ENCODE peak calls at places on chromosome 15, in five cellular contexts. One of them, this sample, is unnamed.

GRCh38 chr15:44999105-44999504 is 23.9 kb upstream of the SORD start:
- DNase-seq in mammary epithelial cell: no peak
- DNase-seq in HCT116: no peak
- DNase-seq in iPS DF 6.9: no peak
- DNase-seq in astrocyte: no peak
- DNase-seq in this sample: no peak

GRCh38 chr15:71691700-71692417 is 118.5 kb upstream of the NR2E3 start:
- DNase-seq in mammary epithelial cell: peak; percentile 83
- DNase-seq in HCT116: no peak
- DNase-seq in iPS DF 6.9: no peak
- DNase-seq in astrocyte: peak; percentile 97
- DNase-seq in this sample: no peak

GRCh38 chr15:82739086-82739485 is 29.4 kb upstream of the AP3B2 start:
- DNase-seq in mammary epithelial cell: peak; percentile 63
- DNase-seq in HCT116: no peak
- DNase-seq in iPS DF 6.9: no peak
- DNase-seq in astrocyte: peak; percentile 20
- DNase-seq in this sample: no peak

GRCh38 chr15:100588638-100589242 is 13.2 kb downstream of the LINS1 start:
- DNase-seq in mammary epithelial cell: peak; percentile 17
- DNase-seq in HCT116: no peak
- DNase-seq in iPS DF 6.9: no peak
- DNase-seq in astrocyte: no peak
- DNase-seq in this sample: no peak

GRCh38 chr15:75136758-75137157 is 64.9 kb upstream of the C15orf39 start:
- DNase-seq in mammary epithelial cell: no peak
- DNase-seq in HCT116: no peak
- DNase-seq in iPS DF 6.9: no peak
- DNase-seq in astrocyte: no peak
- DNase-seq in this sample: no peak

GRCh38 chr15:34610388-34610787 is 26.9 kb upstream of the GOLGA8B start:
- DNase-seq in mammary epithelial cell: peak; percentile 5
- DNase-seq in HCT116: peak; percentile 6
- DNase-seq in iPS DF 6.9: no peak
- DNase-seq in astrocyte: no peak
- DNase-seq in this sample: no peak

GRCh38 chr15:95944193-95944592 is 386.3 kb upstream of the NR2F2 start:
- DNase-seq in mammary epithelial cell: no peak
- DNase-seq in HCT116: no peak
- DNase-seq in iPS DF 6.9: no peak
- DNase-seq in astrocyte: no peak
- DNase-seq in this sample: no peak

GRCh38 chr15:29377141-29377540 is 107.5 kb upstream of the NSMCE3 start:
- DNase-seq in mammary epithelial cell: no peak
- DNase-seq in HCT116: no peak
- DNase-seq in iPS DF 6.9: no peak
- DNase-seq in astrocyte: no peak
- DNase-seq in this sample: no peak

GRCh38 chr15:38740206-38740605 is 175.6 kb upstream of the RASGRP1 start:
- DNase-seq in mammary epithelial cell: no peak
- DNase-seq in HCT116: no peak
- DNase-seq in iPS DF 6.9: no peak
- DNase-seq in astrocyte: no peak
- DNase-seq in this sample: no peak

GRCh38 chr15:39365161-39365560 is 215.7 kb upstream of the THBS1 start:
- DNase-seq in mammary epithelial cell: no peak
- DNase-seq in HCT116: no peak
- DNase-seq in iPS DF 6.9: no peak
- DNase-seq in astrocyte: peak; percentile 26
- DNase-seq in this sample: no peak

GRCh38 chr15:89054873-89055272 is 33.4 kb upstream of the ABHD2 start:
- DNase-seq in mammary epithelial cell: no peak
- DNase-seq in HCT116: no peak
- DNase-seq in iPS DF 6.9: no peak
- DNase-seq in astrocyte: no peak
- DNase-seq in this sample: no peak

GRCh38 chr15:50049871-50050270 is 69.2 kb downstream of the ATP8B4 start:
- DNase-seq in mammary epithelial cell: no peak
- DNase-seq in HCT116: no peak
- DNase-seq in iPS DF 6.9: no peak
- DNase-seq in astrocyte: peak; percentile 91
- DNase-seq in this sample: no peak

GRCh38 chr15:65460948-65461347 is 38.2 kb upstream of the IGDCC4 start:
- DNase-seq in mammary epithelial cell: peak; percentile 23
- DNase-seq in HCT116: no peak
- DNase-seq in iPS DF 6.9: no peak
- DNase-seq in astrocyte: peak; percentile 32
- DNase-seq in this sample: no peak

GRCh38 chr15:100050877-100051786 is 290.6 kb downstream of the ADAMTS17 start:
- DNase-seq in mammary epithelial cell: no peak
- DNase-seq in HCT116: no peak
- DNase-seq in iPS DF 6.9: no peak
- DNase-seq in astrocyte: no peak
- DNase-seq in this sample: no peak

GRCh38 chr15:48955370-48955769 is 8.3 kb downstream of the SHC4 start:
- DNase-seq in mammary epithelial cell: no peak
- DNase-seq in HCT116: no peak
- DNase-seq in iPS DF 6.9: no peak
- DNase-seq in astrocyte: no peak
- DNase-seq in this sample: no peak

GRCh38 chr15:56176996-56177395 is 66.7 kb downstream of the RFX7 start:
- DNase-seq in mammary epithelial cell: no peak
- DNase-seq in HCT116: peak; percentile 0
- DNase-seq in iPS DF 6.9: no peak
- DNase-seq in astrocyte: no peak
- DNase-seq in this sample: no peak

GRCh38 chr15:31847961-31848360 is 182.4 kb upstream of the CHRNA7 start:
- DNase-seq in mammary epithelial cell: no peak
- DNase-seq in HCT116: no peak
- DNase-seq in iPS DF 6.9: no peak
- DNase-seq in astrocyte: no peak
- DNase-seq in this sample: no peak

GRCh38 chr15:76572983-76573314 is 236.4 kb downstream of the ISL2 start:
- DNase-seq in mammary epithelial cell: no peak
- DNase-seq in HCT116: no peak
- DNase-seq in iPS DF 6.9: no peak
- DNase-seq in astrocyte: no peak
- DNase-seq in this sample: no peak

GRCh38 chr15:77497108-77497737 is 76.5 kb downstream of the HMG20A start:
- DNase-seq in mammary epithelial cell: peak; percentile 46
- DNase-seq in HCT116: no peak
- DNase-seq in iPS DF 6.9: no peak
- DNase-seq in astrocyte: peak; percentile 45
- DNase-seq in this sample: peak; percentile 63

GRCh38 chr15:45112592-45113379 is 1.2 kb downstream of the DUOX2 start:
- DNase-seq in mammary epithelial cell: peak; percentile 25
- DNase-seq in HCT116: no peak
- DNase-seq in iPS DF 6.9: no peak
- DNase-seq in astrocyte: no peak
- DNase-seq in this sample: peak; percentile 65

DNA sequence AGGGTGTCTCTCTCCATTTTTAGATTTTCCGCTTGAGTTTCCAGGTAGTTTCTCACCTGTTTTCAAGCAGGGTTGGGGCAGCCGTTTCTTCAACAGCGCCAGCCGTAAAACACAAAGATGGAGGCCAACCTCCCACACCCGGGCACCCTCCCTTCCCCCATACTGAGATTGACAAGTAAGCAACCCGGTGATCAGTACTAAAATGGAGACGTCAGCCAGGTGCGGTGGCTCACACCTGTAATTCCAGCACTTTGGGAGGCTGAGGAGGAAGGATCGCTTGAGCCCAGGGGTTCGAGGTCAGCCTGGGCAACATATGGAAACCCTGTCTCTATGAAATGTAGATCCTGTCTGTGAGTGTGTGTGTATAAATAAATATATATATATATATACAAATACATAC is 903 bp upstream of the ZSCAN2 start:
- DNase-seq in mammary epithelial cell: no peak
- DNase-seq in HCT116: no peak
- DNase-seq in iPS DF 6.9: no peak
- DNase-seq in astrocyte: no peak
- DNase-seq in this sample: no peak
- H3K4me3 ChIP-seq in mammary epithelial cell: no peak overlapping the region
- H3K4me3 ChIP-seq in HCT116: no peak overlapping the region
- H3K4me3 ChIP-seq in iPS DF 6.9: no peak overlapping the region
- H3K4me3 ChIP-seq in astrocyte: no peak overlapping the region
- H3K4me3 ChIP-seq in this sample: peak overlapping the region; percentile 93

GRCh38 chr15:63044645-63045437 is 2.3 kb downstream of the TPM1 start:
- DNase-seq in mammary epithelial cell: peak; percentile 40
- DNase-seq in HCT116: no peak
- DNase-seq in iPS DF 6.9: no peak
- DNase-seq in astrocyte: peak; percentile 62
- DNase-seq in this sample: no peak
- H3K4me3 ChIP-seq in mammary epithelial cell: peak overlapping the region; percentile 83
- H3K4me3 ChIP-seq in HCT116: no peak overlapping the region
- H3K4me3 ChIP-seq in iPS DF 6.9: peak overlapping the region; percentile 75
- H3K4me3 ChIP-seq in astrocyte: peak overlapping the region; percentile 99
- H3K4me3 ChIP-seq in this sample: peak overlapping the region; percentile 63

GRCh38 chr15:67133738-67134576 is 68.6 kb downstream of the SMAD3 start:
- DNase-seq in mammary epithelial cell: peak; percentile 68
- DNase-seq in HCT116: no peak
- DNase-seq in iPS DF 6.9: no peak
- DNase-seq in astrocyte: peak; percentile 82
- DNase-seq in this sample: no peak
- H3K4me3 ChIP-seq in mammary epithelial cell: no peak overlapping the region
- H3K4me3 ChIP-seq in HCT116: no peak overlapping the region
- H3K4me3 ChIP-seq in iPS DF 6.9: no peak overlapping the region
- H3K4me3 ChIP-seq in astrocyte: no peak overlapping the region
- H3K4me3 ChIP-seq in this sample: no peak overlapping the region

DNA sequence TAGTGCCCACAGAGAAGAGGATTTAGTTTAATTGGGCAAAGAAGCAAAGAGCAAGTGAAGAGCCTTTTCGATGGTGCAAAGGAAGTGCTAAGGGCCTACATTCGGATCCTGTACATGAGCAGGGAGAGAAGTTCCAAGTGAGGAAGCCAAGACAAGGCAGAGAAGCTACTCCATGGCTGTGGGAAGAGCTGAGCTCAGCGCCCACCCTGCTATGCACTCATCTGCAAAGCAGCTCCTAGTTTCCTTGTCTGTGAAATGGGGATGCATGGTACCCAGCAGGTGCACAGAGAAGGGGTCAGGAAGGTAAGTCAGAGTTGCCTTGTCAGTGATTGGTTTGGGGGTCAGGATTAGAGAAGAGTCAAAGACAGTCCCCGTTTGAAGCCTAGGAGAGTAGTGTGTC is 126.5 kb downstream of the PDE8A start:
- DNase-seq in mammary epithelial cell: no peak
- DNase-seq in HCT116: no peak
- DNase-seq in iPS DF 6.9: no peak
- DNase-seq in astrocyte: no peak
- DNase-seq in this sample: no peak
- H3K4me3 ChIP-seq in mammary epithelial cell: no peak overlapping the region
- H3K4me3 ChIP-seq in HCT116: no peak overlapping the region
- H3K4me3 ChIP-seq in iPS DF 6.9: no peak overlapping the region
- H3K4me3 ChIP-seq in astrocyte: no peak overlapping the region
- H3K4me3 ChIP-seq in this sample: no peak overlapping the region

GRCh38 chr15:35692256-35692867 is 146.4 kb upstream of the DPH6 start:
- DNase-seq in mammary epithelial cell: no peak
- DNase-seq in HCT116: no peak
- DNase-seq in iPS DF 6.9: no peak
- DNase-seq in astrocyte: no peak
- DNase-seq in this sample: no peak
- H3K4me3 ChIP-seq in mammary epithelial cell: no peak overlapping the region
- H3K4me3 ChIP-seq in HCT116: no peak overlapping the region
- H3K4me3 ChIP-seq in iPS DF 6.9: no peak overlapping the region
- H3K4me3 ChIP-seq in astrocyte: no peak overlapping the region
- H3K4me3 ChIP-seq in this sample: no peak overlapping the region

GRCh38 chr15:58627046-58627445 is 122.5 kb downstream of the ADAM10 start:
- DNase-seq in mammary epithelial cell: no peak
- DNase-seq in HCT116: no peak
- DNase-seq in iPS DF 6.9: no peak
- DNase-seq in astrocyte: no peak
- DNase-seq in this sample: no peak

GRCh38 chr15:58629625-58630024 is 119.9 kb downstream of the ADAM10 start:
- DNase-seq in mammary epithelial cell: no peak
- DNase-seq in HCT116: no peak
- DNase-seq in iPS DF 6.9: no peak
- DNase-seq in astrocyte: no peak
- DNase-seq in this sample: no peak

GRCh38 chr15:58627706-58628105 is 121.8 kb downstream of the ADAM10 start:
- DNase-seq in mammary epithelial cell: no peak
- DNase-seq in HCT116: no peak
- DNase-seq in iPS DF 6.9: no peak
- DNase-seq in astrocyte: no peak
- DNase-seq in this sample: no peak

GRCh38 chr15:58626378-58626777 is 123.1 kb downstream of the ADAM10 start:
- DNase-seq in mammary epithelial cell: no peak
- DNase-seq in HCT116: no peak
- DNase-seq in iPS DF 6.9: no peak
- DNase-seq in astrocyte: no peak
- DNase-seq in this sample: no peak

GRCh38 chr15:58628206-58629057 is 121.1 kb downstream of the ADAM10 start:
- DNase-seq in mammary epithelial cell: peak; percentile 7
- DNase-seq in HCT116: no peak
- DNase-seq in iPS DF 6.9: no peak
- DNase-seq in astrocyte: no peak
- DNase-seq in this sample: no peak
- H3K4me3 ChIP-seq in mammary epithelial cell: peak overlapping the region; percentile 25
- H3K4me3 ChIP-seq in HCT116: no peak overlapping the region
- H3K4me3 ChIP-seq in iPS DF 6.9: no peak overlapping the region
- H3K4me3 ChIP-seq in astrocyte: no peak overlapping the region
- H3K4me3 ChIP-seq in this sample: peak overlapping the region; percentile 34

DNA sequence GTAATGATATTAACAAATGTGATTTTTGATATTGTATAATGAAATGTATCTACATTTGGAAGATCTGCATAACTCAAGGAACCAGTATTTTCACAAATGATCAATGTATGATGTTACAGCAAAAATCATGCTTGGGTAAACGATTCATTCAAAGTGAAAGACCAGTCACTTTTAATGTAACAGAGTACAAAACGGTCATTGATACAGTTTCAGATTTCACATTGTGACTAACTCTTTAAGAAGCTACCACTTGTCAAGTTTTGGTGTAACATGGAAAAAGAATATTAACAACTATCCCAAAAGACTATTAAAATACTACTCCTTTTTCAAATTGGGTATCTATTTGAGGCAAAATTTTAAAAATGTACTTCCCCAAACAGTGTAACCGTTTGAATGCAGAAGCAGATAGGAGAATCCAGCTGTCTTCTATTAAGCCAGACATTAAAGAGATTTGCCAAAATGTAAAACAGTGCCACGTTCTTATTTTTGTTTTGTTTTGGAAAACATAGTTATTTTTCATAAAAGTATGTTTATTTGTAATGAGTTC is 31.7 kb downstream of the AKAP13 start:
- DNase-seq in mammary epithelial cell: peak; percentile 74
- DNase-seq in HCT116: no peak
- DNase-seq in iPS DF 6.9: no peak
- DNase-seq in astrocyte: peak; percentile 74
- DNase-seq in this sample: no peak
- H3K4me3 ChIP-seq in mammary epithelial cell: no peak overlapping the region
- H3K4me3 ChIP-seq in HCT116: peak overlapping the region; percentile 4
- H3K4me3 ChIP-seq in iPS DF 6.9: no peak overlapping the region
- H3K4me3 ChIP-seq in astrocyte: no peak overlapping the region
- H3K4me3 ChIP-seq in this sample: no peak overlapping the region

This sample was measured in upper lobe of right lung.